ENCODE peak calls at places on chromosomes 16 and 17, in four cellular contexts. N is mesenchymal stem cell, J is H9, G is mesendoderm. H is an unnamed sample.

GRCh38 chr16:86065711-86066110 is 166.7 kb downstream of the IRF8 start:
- DNase-seq in N (no peak), J (no peak), G (no peak), H (no peak)

GRCh38 chr17:30920282-30920681 is 1.5 kb upstream of the ADAP2 start:
- DNase-seq in N (peak), J (peak), G (peak), H (peak)

GRCh38 chr17:28811594-28812135 is 30.9 kb downstream of the FAM222B start:
- DNase-seq in N (peak), J (no peak), G (peak), H (peak)

GRCh38 chr17:48054238-48055185 is 6.4 kb downstream of the NFE2L1 start:
- DNase-seq in N (peak), J (peak), G (peak), H (peak)

GRCh38 chr17:78147315-78147998 is 1.3 kb downstream of the C17orf99 start:
- DNase-seq in N (no peak), J (no peak), G (no peak), H (no peak)

GRCh38 chr17:30570596-30571265 is 93.5 kb downstream of the GOSR1 start:
- DNase-seq in N (no peak), J (peak), G (no peak), H (no peak)

GRCh38 chr16:74749291-74750055 is 25.1 kb downstream of the FA2H start:
- DNase-seq in N (peak), J (peak), G (peak), H (no peak)

GRCh38 chr17:69388791-69389442 is 25.6 kb upstream of the MAP2K6 start:
- DNase-seq in N (no peak), J (no peak), G (no peak), H (no peak)

GRCh38 chr16:19135201-19135838 is 21.6 kb downstream of the ITPRIPL2 start:
- DNase-seq in N (no peak), J (no peak), G (peak), H (no peak)

GRCh38 chr17:30543456-30543855 is 66.2 kb downstream of the GOSR1 start:
- DNase-seq in N (no peak), J (no peak), G (no peak), H (no peak)

GRCh38 chr17:81419886-81420768 is 24.9 kb downstream of the BAHCC1 start:
- DNase-seq in N (peak), J (no peak), G (no peak), H (no peak)

DNA sequence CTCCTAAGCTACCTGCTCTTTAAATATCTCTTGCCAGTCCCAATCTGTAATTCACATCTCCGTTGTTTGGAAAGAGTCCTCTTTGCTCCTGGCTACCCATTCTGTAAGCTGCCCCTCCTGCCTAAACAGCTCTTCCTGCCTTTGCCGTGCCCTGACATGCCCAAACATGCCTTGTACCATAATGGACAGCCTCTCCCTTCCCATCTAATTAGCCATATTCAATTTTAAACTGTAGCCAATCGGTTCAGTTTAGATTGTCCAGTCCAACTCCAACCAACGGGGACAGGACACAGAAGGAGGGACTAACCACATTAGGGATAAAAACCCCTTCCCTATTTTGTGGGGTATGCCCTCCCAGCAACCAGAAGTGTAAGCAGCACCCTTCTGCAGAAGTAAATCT is 30.6 kb upstream of the CLEC3A start:
- DNase-seq in N (no peak), J (peak), G (peak), H (no peak)
- H2BK5ac ChIP-seq in N (no peak), J (peak), G (peak), H (no peak)

GRCh38 chr17:8366231-8366630 is 10.3 kb downstream of the KRABD2 start:
- DNase-seq in N (peak), J (no peak), G (no peak), H (peak)
- H3K9ac ChIP-seq in N (no peak), J (no peak), G (no peak), H (no peak)

GRCh38 chr16:81606039-81606438 is 161.4 kb downstream of the CMIP start:
- DNase-seq in N (no peak), J (no peak), G (no peak), H (no peak)
- H2BK5ac ChIP-seq in N (no peak), J (no peak), G (no peak), H (no peak)

DNA sequence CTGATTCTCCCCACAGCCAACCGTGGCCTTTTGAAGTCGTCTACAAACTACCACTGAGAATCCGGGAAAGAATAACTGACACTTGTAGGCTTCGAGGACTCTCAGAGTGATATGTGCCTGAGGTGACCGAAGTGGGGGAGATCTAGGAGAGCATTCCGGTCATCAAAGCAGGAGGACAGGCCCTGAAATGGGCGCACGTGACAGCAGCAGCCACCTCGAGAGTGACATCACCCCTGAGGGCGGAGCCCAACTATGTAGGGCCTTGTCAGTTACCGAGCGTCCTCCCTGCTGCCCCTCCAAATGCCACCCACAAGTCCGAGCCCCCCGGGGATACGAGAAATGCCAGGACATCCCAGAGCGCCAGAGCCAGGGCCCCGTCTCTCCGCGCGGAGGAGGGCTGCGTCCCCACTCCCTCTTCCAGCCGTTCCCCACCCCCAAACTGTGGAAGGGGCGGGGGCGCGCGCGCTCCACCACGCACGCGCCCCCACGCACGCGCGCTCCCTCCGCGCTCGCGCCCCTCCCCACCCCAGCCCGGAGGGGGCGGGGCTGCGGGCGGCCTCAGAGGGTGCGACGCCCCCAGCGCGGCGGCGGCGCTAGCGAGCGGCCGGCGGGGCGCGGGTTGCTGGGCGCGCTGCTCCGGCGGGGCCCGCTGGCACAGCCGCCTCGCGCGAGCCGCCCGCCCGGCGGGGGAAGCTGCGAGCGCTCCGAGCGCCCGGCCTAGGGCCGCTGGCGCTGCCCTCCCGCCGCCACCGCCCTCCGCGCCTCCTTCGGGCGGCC is at the start of gene TANC2:
- DNase-seq in N (peak), J (peak), G (peak), H (peak)
- H3K9ac ChIP-seq in N (peak), J (peak), G (peak), H (peak)

GRCh38 chr16:9092282-9092962 is 978 bp downstream of the HAPSTR1 start:
- DNase-seq in N (peak), J (no peak), G (peak), H (no peak)

GRCh38 chr16:9091867-9092281 is 430 bp downstream of the HAPSTR1 start:
- DNase-seq in N (peak), J (no peak), G (peak), H (no peak)

GRCh38 chr16:9089660-9090059 is 1.8 kb upstream of the HAPSTR1 start:
- DNase-seq in N (no peak), J (no peak), G (no peak), H (no peak)

GRCh38 chr16:9090101-9090959 is 1.1 kb upstream of the HAPSTR1 start:
- DNase-seq in N (peak), J (peak), G (peak), H (no peak)

GRCh38 chr16:9090960-9091866 is at the start of gene HAPSTR1:
- DNase-seq in N (peak), J (peak), G (peak), H (peak)
- H2BK5ac ChIP-seq in N (peak), J (peak), G (peak), H (peak)